ENCODE peak calls at places on chromosomes 1 and 21, in four cellular contexts. One of them, this sample, is unnamed.

GRCh38 chr1:58786184-58786926 is 2.5 kb upstream of the JUN start:
- DNase-seq in left ventricle myocardium inferior: no peak
- DNase-seq in progenitor cell of endocrine pancreas: no peak
- DNase-seq in tibial artery: no peak
- DNase-seq in this sample: no peak

GRCh38 chr1:160209041-160209655 is 4.0 kb downstream of the PEA15 start:
- DNase-seq in progenitor cell of endocrine pancreas: no peak
- DNase-seq in tibial artery: no peak
- DNase-seq in left ventricle myocardium inferior: no peak
- DNase-seq in this sample: no peak

GRCh38 chr1:175072131-175072941 is 4.7 kb downstream of the TNN start:
- DNase-seq in left ventricle myocardium inferior: peak
- DNase-seq in tibial artery: no peak
- DNase-seq in progenitor cell of endocrine pancreas: no peak
- DNase-seq in this sample: peak

GRCh38 chr1:54461731-54462596 is 55.8 kb upstream of the SSBP3 start:
- DNase-seq in progenitor cell of endocrine pancreas: no peak
- DNase-seq in left ventricle myocardium inferior: no peak
- DNase-seq in tibial artery: no peak
- DNase-seq in this sample: no peak

GRCh38 chr1:74689800-74690696 is 16.5 kb upstream of the ERICH3 start:
- DNase-seq in left ventricle myocardium inferior: no peak
- DNase-seq in tibial artery: no peak
- DNase-seq in progenitor cell of endocrine pancreas: peak
- DNase-seq in this sample: peak

GRCh38 chr1:44999232-44999631 is 11.9 kb downstream of the HECTD3 start:
- DNase-seq in progenitor cell of endocrine pancreas: no peak
- DNase-seq in tibial artery: no peak
- DNase-seq in left ventricle myocardium inferior: no peak
- DNase-seq in this sample: no peak

GRCh38 chr1:232367293-232367692 is 262.6 kb downstream of the SIPA1L2 start:
- DNase-seq in progenitor cell of endocrine pancreas: no peak
- DNase-seq in tibial artery: no peak
- DNase-seq in left ventricle myocardium inferior: no peak
- DNase-seq in this sample: no peak

GRCh38 chr1:182786223-182787001 is 3.2 kb upstream of the NPL start:
- DNase-seq in left ventricle myocardium inferior: peak
- DNase-seq in tibial artery: peak
- DNase-seq in progenitor cell of endocrine pancreas: peak
- DNase-seq in this sample: peak

GRCh38 chr1:102724741-102725140 is 383.6 kb downstream of the COL11A1 start:
- DNase-seq in tibial artery: no peak
- DNase-seq in left ventricle myocardium inferior: no peak
- DNase-seq in progenitor cell of endocrine pancreas: no peak
- DNase-seq in this sample: no peak

GRCh38 chr21:30714946-30715345 is 3.6 kb downstream of the KRTAP21-3 start:
- DNase-seq in left ventricle myocardium inferior: no peak
- DNase-seq in tibial artery: no peak
- DNase-seq in progenitor cell of endocrine pancreas: no peak
- DNase-seq in this sample: no peak

GRCh38 chr1:221363074-221363473 is 378.8 kb downstream of the DUSP10 start:
- DNase-seq in left ventricle myocardium inferior: no peak
- DNase-seq in progenitor cell of endocrine pancreas: no peak
- DNase-seq in tibial artery: no peak
- DNase-seq in this sample: no peak

GRCh38 chr1:35568975-35569395 is 4.1 kb upstream of the TFAP2E start:
- DNase-seq in progenitor cell of endocrine pancreas: peak
- DNase-seq in tibial artery: no peak
- DNase-seq in left ventricle myocardium inferior: no peak
- DNase-seq in this sample: peak

GRCh38 chr1:86713477-86713876 is 9.1 kb downstream of the SH3GLB1 start:
- DNase-seq in progenitor cell of endocrine pancreas: no peak
- DNase-seq in tibial artery: no peak
- DNase-seq in left ventricle myocardium inferior: no peak
- DNase-seq in this sample: no peak

GRCh38 chr1:58992643-58993042 is 208.8 kb upstream of the JUN start:
- DNase-seq in tibial artery: no peak
- DNase-seq in left ventricle myocardium inferior: no peak
- DNase-seq in progenitor cell of endocrine pancreas: no peak
- DNase-seq in this sample: no peak

GRCh38 chr1:115052454-115053083 is 22.9 kb downstream of the TSHB start:
- DNase-seq in tibial artery: no peak
- DNase-seq in left ventricle myocardium inferior: peak
- DNase-seq in progenitor cell of endocrine pancreas: peak
- DNase-seq in this sample: no peak

GRCh38 chr1:43995984-43996732 is 4.8 kb downstream of the CCDC24 start:
- DNase-seq in left ventricle myocardium inferior: no peak
- DNase-seq in progenitor cell of endocrine pancreas: no peak
- DNase-seq in tibial artery: no peak
- DNase-seq in this sample: no peak

GRCh38 chr1:205570173-205570501 is 61.7 kb downstream of the ELK4 start:
- DNase-seq in progenitor cell of endocrine pancreas: no peak
- DNase-seq in left ventricle myocardium inferior: no peak
- DNase-seq in tibial artery: no peak
- DNase-seq in this sample: no peak

GRCh38 chr1:183246436-183246835 is 60.4 kb downstream of the LAMC2 start:
- DNase-seq in progenitor cell of endocrine pancreas: no peak
- DNase-seq in left ventricle myocardium inferior: no peak
- DNase-seq in tibial artery: no peak
- DNase-seq in this sample: no peak

GRCh38 chr1:105137543-105138444 is 1388.1 kb downstream of the AMY1C start:
- DNase-seq in tibial artery: no peak
- DNase-seq in left ventricle myocardium inferior: no peak
- DNase-seq in progenitor cell of endocrine pancreas: no peak
- DNase-seq in this sample: no peak

GRCh38 chr1:25094229-25094628 is 138.1 kb downstream of the SYF2 start:
- DNase-seq in left ventricle myocardium inferior: no peak
- DNase-seq in tibial artery: no peak
- DNase-seq in progenitor cell of endocrine pancreas: no peak
- DNase-seq in this sample: no peak

GRCh38 chr1:14755518-14756252 is 157.2 kb downstream of the KAZN start:
- DNase-seq in progenitor cell of endocrine pancreas: no peak
- DNase-seq in left ventricle myocardium inferior: no peak
- DNase-seq in tibial artery: no peak
- DNase-seq in this sample: no peak

GRCh38 chr1:228810855-228811654 is 75.8 kb downstream of the RHOU start:
- DNase-seq in progenitor cell of endocrine pancreas: no peak
- DNase-seq in left ventricle myocardium inferior: no peak
- DNase-seq in tibial artery: no peak
- DNase-seq in this sample: no peak

GRCh38 chr1:164914208-164914607 is 355.2 kb downstream of the PBX1 start:
- DNase-seq in tibial artery: no peak
- DNase-seq in left ventricle myocardium inferior: no peak
- DNase-seq in progenitor cell of endocrine pancreas: no peak
- DNase-seq in this sample: peak

GRCh38 chr1:189369612-189370011 is 1108.1 kb downstream of the BRINP3 start:
- DNase-seq in tibial artery: no peak
- DNase-seq in left ventricle myocardium inferior: no peak
- DNase-seq in progenitor cell of endocrine pancreas: no peak
- DNase-seq in this sample: no peak

GRCh38 chr1:150281221-150281757 is 1.1 kb upstream of the CIART start:
- DNase-seq in progenitor cell of endocrine pancreas: no peak
- DNase-seq in tibial artery: peak
- DNase-seq in left ventricle myocardium inferior: peak
- DNase-seq in this sample: no peak

GRCh38 chr1:174968750-174969244 is 30.9 kb upstream of the CACYBP start:
- DNase-seq in left ventricle myocardium inferior: no peak
- DNase-seq in tibial artery: no peak
- DNase-seq in progenitor cell of endocrine pancreas: no peak
- DNase-seq in this sample: no peak

GRCh38 chr1:48552903-48553626 is 81.1 kb upstream of the SPATA6 start:
- DNase-seq in progenitor cell of endocrine pancreas: no peak
- DNase-seq in tibial artery: no peak
- DNase-seq in left ventricle myocardium inferior: no peak
- DNase-seq in this sample: no peak

GRCh38 chr1:198655464-198656121 is 16.8 kb downstream of the PTPRC start:
- DNase-seq in left ventricle myocardium inferior: no peak
- DNase-seq in tibial artery: no peak
- DNase-seq in progenitor cell of endocrine pancreas: no peak
- DNase-seq in this sample: no peak

GRCh38 chr1:201495447-201496295 is 11.3 kb downstream of the CSRP1 start:
- DNase-seq in tibial artery: peak
- DNase-seq in left ventricle myocardium inferior: peak
- DNase-seq in progenitor cell of endocrine pancreas: no peak
- DNase-seq in this sample: no peak

GRCh38 chr1:52366517-52366827 is 467 bp upstream of the CC2D1B start:
- DNase-seq in progenitor cell of endocrine pancreas: no peak
- DNase-seq in left ventricle myocardium inferior: no peak
- DNase-seq in tibial artery: no peak
- DNase-seq in this sample: no peak

GRCh38 chr1:174058639-174059038 is 36.5 kb upstream of the RC3H1 start:
- DNase-seq in tibial artery: no peak
- DNase-seq in progenitor cell of endocrine pancreas: no peak
- DNase-seq in left ventricle myocardium inferior: no peak
- DNase-seq in this sample: no peak

GRCh38 chr1:6392081-6392879 is 1.3 kb downstream of the ACOT7 start:
- DNase-seq in progenitor cell of endocrine pancreas: no peak
- DNase-seq in tibial artery: no peak
- DNase-seq in left ventricle myocardium inferior: no peak
- DNase-seq in this sample: no peak

GRCh38 chr1:109784551-109785252 is 21.0 kb upstream of the EPS8L3 start:
- DNase-seq in left ventricle myocardium inferior: peak
- DNase-seq in progenitor cell of endocrine pancreas: no peak
- DNase-seq in tibial artery: peak
- DNase-seq in this sample: no peak

GRCh38 chr1:200364121-200364759 is 45.6 kb downstream of the ZNF281 start:
- DNase-seq in tibial artery: no peak
- DNase-seq in left ventricle myocardium inferior: no peak
- DNase-seq in progenitor cell of endocrine pancreas: no peak
- DNase-seq in this sample: no peak

GRCh38 chr1:198553017-198553416 is 12.5 kb upstream of the ATP6V1G3 start:
- DNase-seq in left ventricle myocardium inferior: no peak
- DNase-seq in progenitor cell of endocrine pancreas: no peak
- DNase-seq in tibial artery: no peak
- DNase-seq in this sample: no peak

GRCh38 chr1:236242568-236242967 is 39.2 kb downstream of the ERO1B start:
- DNase-seq in progenitor cell of endocrine pancreas: no peak
- DNase-seq in left ventricle myocardium inferior: no peak
- DNase-seq in tibial artery: no peak
- DNase-seq in this sample: no peak

GRCh38 chr21:44932366-44933181 is 7.3 kb upstream of the SLX9 start:
- DNase-seq in left ventricle myocardium inferior: peak
- DNase-seq in tibial artery: peak
- DNase-seq in progenitor cell of endocrine pancreas: no peak
- DNase-seq in this sample: no peak

GRCh38 chr1:79117376-79117775 is 110.8 kb upstream of the ADGRL4 start:
- DNase-seq in progenitor cell of endocrine pancreas: no peak
- DNase-seq in tibial artery: no peak
- DNase-seq in left ventricle myocardium inferior: no peak
- DNase-seq in this sample: no peak

GRCh38 chr1:88595355-88595754 is 88.7 kb upstream of the PKN2 start:
- DNase-seq in left ventricle myocardium inferior: no peak
- DNase-seq in progenitor cell of endocrine pancreas: no peak
- DNase-seq in tibial artery: no peak
- DNase-seq in this sample: peak

GRCh38 chr1:68496680-68497357 is at the start of gene DEPDC1:
- DNase-seq in left ventricle myocardium inferior: peak
- DNase-seq in progenitor cell of endocrine pancreas: peak
- DNase-seq in tibial artery: peak
- DNase-seq in this sample: peak
- TF ChIP-seq CTCF in left ventricle myocardium inferior: peak
- TF ChIP-seq CTCF in progenitor cell of endocrine pancreas: no peak
- TF ChIP-seq CTCF in tibial artery: no peak
- TF ChIP-seq CTCF in this sample: no peak

GRCh38 chr1:16913866-16914662 is 7.7 kb upstream of the CROCC start:
- DNase-seq in left ventricle myocardium inferior: peak
- DNase-seq in tibial artery: peak
- DNase-seq in progenitor cell of endocrine pancreas: peak
- DNase-seq in this sample: peak
- TF ChIP-seq CTCF in left ventricle myocardium inferior: no peak
- TF ChIP-seq CTCF in tibial artery: peak
- TF ChIP-seq CTCF in progenitor cell of endocrine pancreas: no peak
- TF ChIP-seq CTCF in this sample: no peak

GRCh38 chr1:152348447-152348846 is 11.4 kb downstream of the FLG2 start:
- DNase-seq in progenitor cell of endocrine pancreas: no peak
- DNase-seq in tibial artery: no peak
- DNase-seq in left ventricle myocardium inferior: no peak
- DNase-seq in this sample: no peak

GRCh38 chr1:152349611-152350010 is 10.2 kb downstream of the FLG2 start:
- DNase-seq in left ventricle myocardium inferior: no peak
- DNase-seq in tibial artery: no peak
- DNase-seq in progenitor cell of endocrine pancreas: no peak
- DNase-seq in this sample: no peak

GRCh38 chr1:152344463-152344862 is 15.3 kb downstream of the FLG2 start:
- DNase-seq in progenitor cell of endocrine pancreas: no peak
- DNase-seq in tibial artery: no peak
- DNase-seq in left ventricle myocardium inferior: no peak
- DNase-seq in this sample: no peak

DNA sequence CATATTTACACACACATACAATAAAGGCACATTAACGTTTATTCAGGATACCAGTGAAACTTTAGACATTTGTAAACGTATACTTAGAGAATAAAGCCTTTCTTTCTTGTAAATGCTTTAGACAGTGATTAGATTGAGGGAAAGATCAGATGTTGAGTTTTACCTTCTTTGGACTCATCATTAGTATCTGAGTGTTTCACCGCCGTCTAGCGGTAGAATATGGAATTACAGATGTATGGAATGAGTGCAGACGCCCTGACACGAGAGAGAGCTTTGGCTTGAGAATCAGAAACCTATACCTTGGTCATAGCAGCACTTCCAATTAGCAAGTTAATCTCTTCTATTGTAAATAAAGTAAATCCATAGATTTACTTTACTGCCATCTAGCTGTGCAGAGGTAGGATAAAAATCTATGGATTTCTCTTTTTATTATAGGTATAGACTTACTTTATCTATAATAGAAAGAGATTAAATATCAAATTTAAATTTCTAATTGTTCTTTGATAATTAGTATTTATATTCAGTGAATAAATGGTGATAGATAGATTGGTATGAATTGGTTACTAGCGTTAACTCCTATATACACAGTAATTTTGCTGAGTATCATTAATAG is 12.6 kb downstream of the FLG2 start:
- DNase-seq in left ventricle myocardium inferior: no peak
- DNase-seq in tibial artery: no peak
- DNase-seq in progenitor cell of endocrine pancreas: no peak
- DNase-seq in this sample: no peak
- TF ChIP-seq CTCF in left ventricle myocardium inferior: peak
- TF ChIP-seq CTCF in tibial artery: peak
- TF ChIP-seq CTCF in progenitor cell of endocrine pancreas: peak
- TF ChIP-seq CTCF in this sample: peak

GRCh38 chr1:195105281-195105680 is 1503.0 kb downstream of the KCNT2 start:
- DNase-seq in progenitor cell of endocrine pancreas: no peak
- DNase-seq in left ventricle myocardium inferior: no peak
- DNase-seq in tibial artery: no peak
- DNase-seq in this sample: no peak
- TF ChIP-seq CTCF in progenitor cell of endocrine pancreas: no peak
- TF ChIP-seq CTCF in left ventricle myocardium inferior: no peak
- TF ChIP-seq CTCF in tibial artery: no peak
- TF ChIP-seq CTCF in this sample: no peak